ENCODE peak calls at places on chromosomes 7 and 10, in seven cellular contexts. H is cardiac fibroblast, T is lower lobe of right lung, B is fibroblast of mammary gland, X is IMR-90, A is caudate nucleus, Q is pancreas. Z is an unnamed sample.

GRCh38 chr7:91459539-91459938 is 195.3 kb downstream of the FZD1 start:
- DNase-seq in H (peak), X (no peak), Q (no peak), A (no peak), T (no peak), B (peak), Z (no peak)

GRCh38 chr7:31119249-31119648 is 67.1 kb downstream of the ADCYAP1R1 start:
- DNase-seq in H (no peak), Q (no peak), B (no peak), A (no peak), T (no peak), X (no peak), Z (no peak)

GRCh38 chr10:92692697-92693533 is 3.2 kb downstream of the HHEX start:
- DNase-seq in X (no peak), A (no peak), H (no peak), B (no peak), Q (no peak), T (no peak), Z (no peak)

GRCh38 chr7:26348987-26349809 is 57.5 kb downstream of the SNX10 start:
- DNase-seq in X (no peak), Q (no peak), B (peak), A (no peak), H (no peak), T (no peak), Z (no peak)

GRCh38 chr7:47571355-47572100 is 10.4 kb downstream of the TNS3 start:
- DNase-seq in H (peak), X (peak), A (no peak), Q (peak), T (peak), B (peak), Z (no peak)

GRCh38 chr7:66950311-66950710 is 29.3 kb downstream of the TMEM248 start:
- DNase-seq in X (peak), B (peak), Q (no peak), T (no peak), H (no peak), A (no peak), Z (no peak)

GRCh38 chr10:7428673-7429350 is 18.0 kb upstream of the SFMBT2 start:
- DNase-seq in X (no peak), H (no peak), T (no peak), B (no peak), A (no peak), Q (no peak), Z (no peak)

GRCh38 chr10:26746111-26746510 is 48.6 kb downstream of the PDSS1 start:
- DNase-seq in Q (no peak), B (no peak), X (no peak), H (peak), T (no peak), A (no peak), Z (no peak)

GRCh38 chr7:477626-478220 is 41.9 kb downstream of the PDGFA start:
- DNase-seq in H (no peak), X (peak), T (no peak), B (no peak), Q (no peak), A (no peak), Z (no peak)

GRCh38 chr10:33302188-33302829 is 32.2 kb downstream of the NRP1 start:
- DNase-seq in T (no peak), A (no peak), X (no peak), B (no peak), Q (no peak), H (no peak), Z (no peak)

GRCh38 chr10:35611750-35612149 is 6.6 kb downstream of the GJD4 start:
- DNase-seq in H (no peak), A (no peak), X (no peak), B (no peak), Q (no peak), T (no peak), Z (no peak)

GRCh38 chr7:137754076-137754851 is 92.5 kb downstream of the DGKI start:
- DNase-seq in T (no peak), X (peak), B (peak), A (peak), Q (no peak), H (peak), Z (no peak)

GRCh38 chr10:126147866-126148578 is 240.3 kb downstream of the ADAM12 start:
- DNase-seq in X (peak), T (no peak), Q (no peak), H (peak), B (peak), A (no peak), Z (no peak)

GRCh38 chr7:33109758-33110238 is 594 bp upstream of the RP9 start:
- DNase-seq in X (peak), B (peak), H (peak), T (no peak), Q (no peak), A (no peak), Z (no peak)

GRCh38 chr7:142338633-142339501 is 81.0 kb upstream of the PRSS58 start:
- DNase-seq in X (peak), H (peak), Q (no peak), A (no peak), B (peak), T (no peak), Z (no peak)

GRCh38 chr10:112746329-112746728 is 203.7 kb upstream of the TCF7L2 start:
- DNase-seq in X (no peak), T (no peak), H (no peak), B (no peak), A (no peak), Q (no peak), Z (no peak)

Z was measured in activated T-helper 2 cell treated with anti-CD3 and anti-CD28 coated beads, Interferon-gamma antibody, Interleukin-2, Interleukin-4, amounts not matched to agents 10 μg/mL and 5 μg/mL and 100 μg/mL, durations not matched to agents 14 hours and 24 hours and 36 hours.